ENCODE peak calls at places on chromosome 19, in five cellular contexts. Y, D, P, E and L are unnamed samples.
A peak's percentile ranks its signal among the peaks of the same experiment; 100 is the strongest.

GRCh38 chr19:4971424-4971793 is 2.5 kb downstream of the KDM4B start:
- DNase-seq in E (no peak), P (peak; percentile 76), D (no peak), Y (no peak), L (peak; percentile 17)

GRCh38 chr19:412356-413355 is 3.7 kb upstream of the C2CD4C start:
- DNase-seq in E (no peak), Y (no peak), D (no peak), P (no peak), L (no peak)

GRCh38 chr19:29843180-29844051 is 31.6 kb downstream of the CCNE1 start:
- DNase-seq in Y (no peak), E (peak; percentile 44), P (peak; percentile 49), D (peak; percentile 1), L (no peak)

GRCh38 chr19:4310247-4311121 is 6.1 kb downstream of the FSD1 start:
- DNase-seq in D (no peak), Y (no peak), E (no peak), P (peak; percentile 33), L (no peak)

GRCh38 chr19:13794388-13794751 is 873 bp upstream of the ZSWIM4 start:
- DNase-seq in E (peak; percentile 83), P (peak; percentile 64), Y (no peak), D (peak; percentile 93), L (peak; percentile 92)

GRCh38 chr19:9150650-9151049 is 10.5 kb downstream of the ZNF317 start:
- DNase-seq in Y (no peak), D (no peak), P (no peak), E (no peak), L (no peak)

GRCh38 chr19:13764821-13765394 is 586 bp downstream of the MRI1 start:
- DNase-seq in E (peak; percentile 27), D (no peak), Y (no peak), P (no peak), L (no peak)

GRCh38 chr19:51076602-51077213 is 6.0 kb downstream of the KLK14 start:
- DNase-seq in Y (no peak), D (no peak), E (no peak), P (no peak), L (no peak)

GRCh38 chr19:29467824-29468401 is 57.9 kb upstream of the VSTM2B start:
- DNase-seq in D (no peak), Y (no peak), E (no peak), P (no peak), L (no peak)

GRCh38 chr19:28168557-28168956 is 1044.4 kb downstream of the UQCRFS1 start:
- DNase-seq in P (no peak), E (no peak), D (no peak), Y (no peak), L (peak; percentile 36)

GRCh38 chr19:49515767-49516166 is 3.3 kb downstream of the FCGRT start:
- DNase-seq in E (peak; percentile 46), D (no peak), Y (no peak), P (no peak), L (no peak)

GRCh38 chr19:2727640-2727944 is 6.4 kb upstream of the DIRAS1 start:
- DNase-seq in D (no peak), Y (no peak), E (no peak), P (no peak), L (no peak)

GRCh38 chr19:617551-618246 is 15.6 kb downstream of the POLRMT start:
- DNase-seq in Y (no peak), D (no peak), E (no peak), P (no peak), L (no peak)

GRCh38 chr19:11088508-11089253 is 582 bp upstream of the LDLR start:
- DNase-seq in E (no peak), P (peak; percentile 51), D (no peak), Y (no peak), L (peak; percentile 26)

DNA sequence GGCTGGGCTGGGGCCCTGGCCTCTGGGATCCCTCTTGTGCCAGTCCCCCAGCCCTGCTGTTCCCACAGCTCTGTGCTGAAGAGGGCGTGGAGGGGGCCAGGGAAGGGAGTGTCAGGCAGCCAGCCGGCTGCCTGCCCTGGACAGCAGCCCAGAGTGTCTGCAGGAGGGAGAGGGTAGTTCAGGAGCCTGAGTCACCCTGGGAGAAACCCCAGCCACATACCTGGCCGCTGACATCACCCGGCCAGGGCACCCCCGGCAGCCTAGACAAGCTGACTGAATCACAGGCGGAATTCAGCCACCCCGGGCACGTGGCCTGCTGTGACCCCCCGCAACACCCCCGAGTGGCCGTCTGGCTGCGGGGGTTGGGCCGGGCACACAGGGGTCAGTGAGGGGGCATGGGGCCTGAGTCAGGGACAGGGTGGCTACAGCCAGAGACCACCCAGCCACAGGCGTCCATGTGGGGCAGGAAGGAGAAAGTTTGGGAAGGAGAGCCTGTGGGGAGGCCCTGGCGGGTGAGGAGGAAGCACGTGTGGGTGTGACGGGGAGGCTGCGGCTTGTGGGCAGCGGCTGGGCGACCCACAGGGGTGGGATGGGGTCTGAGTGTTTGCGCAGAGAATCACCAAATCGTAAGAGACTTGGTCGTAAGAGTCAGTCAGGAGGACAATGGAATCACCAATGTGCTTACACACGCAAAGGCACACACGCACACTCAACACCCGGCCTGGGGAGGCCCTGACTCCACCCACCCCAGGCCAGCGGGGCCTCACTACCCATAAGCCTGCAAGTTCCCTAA is 11.9 kb upstream of the FOSB start:
- DNase-seq in P (peak; percentile 91), E (peak; percentile 88), D (peak; percentile 99), Y (no peak), L (peak; percentile 100)
- H3K4me3 ChIP-seq in P (no peak overlapping the region), E (no peak overlapping the region), D (no peak overlapping the region), Y (no peak overlapping the region), L (no peak overlapping the region)

GRCh38 chr19:52626915-52627314 is 11.2 kb downstream of the ZNF83 start:
- DNase-seq in Y (no peak), P (no peak), E (no peak), D (no peak), L (no peak)

GRCh38 chr19:52621376-52621775 is 16.8 kb downstream of the ZNF83 start:
- DNase-seq in Y (no peak), E (no peak), D (no peak), P (no peak), L (no peak)

GRCh38 chr19:52622261-52622660 is 15.9 kb downstream of the ZNF83 start:
- DNase-seq in D (no peak), P (no peak), Y (no peak), E (no peak), L (no peak)
- TF ChIP-seq CTCF in D (no peak), P (no peak), Y (no peak), E (no peak), L (no peak)

DNA sequence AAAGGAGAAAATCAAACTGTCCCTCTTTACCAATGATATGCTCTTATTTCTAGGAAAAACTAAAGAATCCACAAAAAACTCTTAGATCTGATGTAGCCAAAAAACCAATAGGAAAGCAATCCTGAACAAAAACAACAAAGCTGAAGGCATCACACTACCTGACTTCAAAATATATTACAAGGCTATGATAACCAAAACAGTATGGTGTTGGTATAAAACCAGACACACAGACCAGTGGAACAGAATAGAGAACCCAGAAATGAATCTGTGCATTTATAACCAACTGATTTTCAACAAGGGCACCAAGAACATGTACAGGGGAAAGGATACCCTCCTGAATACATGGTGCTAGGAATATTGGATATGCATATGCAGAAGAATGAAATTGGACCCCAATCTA is 9.7 kb upstream of the ZNF546 start:
- DNase-seq in E (no peak), Y (no peak), D (no peak), P (no peak), L (no peak)
- H3K4me3 ChIP-seq in E (no peak overlapping the region), Y (no peak overlapping the region), D (no peak overlapping the region), P (no peak overlapping the region), L (no peak overlapping the region)

GRCh38 chr19:16376241-16376640 is 51.6 kb downstream of the KLF2 start:
- DNase-seq in P (no peak), D (no peak), E (no peak), Y (no peak), L (no peak)
- TF ChIP-seq CTCF in P (no peak), D (no peak), E (no peak), Y (no peak), L (no peak)